ENCODE peak calls at places on chromosome 2, in ten cellular contexts. I, Y, X, G, A, Z, U, D, W and E are unnamed samples.

GRCh38 chr2:23900133-23900926 is 26.6 kb downstream of the ATAD2B start:
- DNase-seq in I (peak; percentile 53), Y (no peak), X (no peak), G (no peak), A (no peak), Z (no peak), U (no peak), D (peak; percentile 8), W (no peak), E (peak; percentile 69)

GRCh38 chr2:26890341-26891000 is 42.5 kb downstream of the DPYSL5 start:
- DNase-seq in I (no peak), Y (no peak), X (no peak), G (no peak), A (no peak), Z (no peak), U (no peak), D (no peak), W (no peak), E (no peak)

GRCh38 chr2:195498176-195498575 is 158.8 kb upstream of the SLC39A10 start:
- DNase-seq in I (peak; percentile 37), Y (peak; percentile 45), X (peak; percentile 29), G (peak; percentile 82), A (no peak), Z (peak; percentile 11), U (peak; percentile 50), D (peak; percentile 20), W (peak; percentile 39), E (peak; percentile 30)

GRCh38 chr2:128277961-128278681 is 40.5 kb downstream of the HS6ST1 start:
- DNase-seq in I (no peak), Y (no peak), X (no peak), G (no peak), A (peak; percentile 8), Z (no peak), U (no peak), D (no peak), W (no peak), E (no peak)

GRCh38 chr2:167732251-167732788 is 515.1 kb downstream of the STK39 start:
- DNase-seq in I (no peak), Y (no peak), X (no peak), G (no peak), A (no peak), Z (no peak), U (no peak), D (no peak), W (no peak), E (no peak)

GRCh38 chr2:74567862-74568261 is 13.3 kb downstream of the DOK1 start:
- DNase-seq in I (peak; percentile 85), Y (no peak), X (no peak), G (no peak), A (no peak), Z (peak; percentile 73), U (no peak), D (no peak), W (no peak), E (peak; percentile 88)

GRCh38 chr2:95004702-95005101 is 20.8 kb upstream of the MAL start:
- DNase-seq in I (peak; percentile 24), Y (no peak), X (no peak), G (no peak), A (no peak), Z (no peak), U (no peak), D (no peak), W (no peak), E (no peak)

GRCh38 chr2:25310965-25311865 is 30.5 kb downstream of the DNMT3A start:
- DNase-seq in I (peak; percentile 14), Y (no peak), X (no peak), G (no peak), A (no peak), Z (no peak), U (no peak), D (peak; percentile 61), W (no peak), E (no peak)

GRCh38 chr2:26000561-26001211 is 18.4 kb upstream of the KIF3C start:
- DNase-seq in I (peak; percentile 57), Y (no peak), X (no peak), G (no peak), A (no peak), Z (peak; percentile 54), U (no peak), D (no peak), W (no peak), E (no peak)

GRCh38 chr2:109355192-109355843 is 226.3 kb downstream of the SH3RF3 start:
- DNase-seq in I (no peak), Y (no peak), X (no peak), G (no peak), A (no peak), Z (no peak), U (no peak), D (no peak), W (no peak), E (no peak)

GRCh38 chr2:33015421-33016142 is 68.8 kb downstream of the LTBP1 start:
- DNase-seq in I (peak; percentile 71), Y (no peak), X (no peak), G (no peak), A (no peak), Z (peak; percentile 64), U (no peak), D (no peak), W (no peak), E (peak; percentile 82)

GRCh38 chr2:10326151-10326616 is 23.5 kb downstream of the HPCAL1 start:
- DNase-seq in I (no peak), Y (no peak), X (no peak), G (no peak), A (no peak), Z (no peak), U (no peak), D (no peak), W (no peak), E (no peak)

GRCh38 chr2:88903744-88904353 is 212.4 kb downstream of the RPIA start:
- DNase-seq in I (peak; percentile 34), Y (no peak), X (no peak), G (no peak), A (no peak), Z (peak; percentile 54), U (no peak), D (peak; percentile 43), W (no peak), E (peak; percentile 13)

GRCh38 chr2:219207884-219208740 is 1.5 kb downstream of the ZFAND2B start:
- DNase-seq in I (peak; percentile 61), Y (no peak), X (no peak), G (peak; percentile 37), A (peak; percentile 47), Z (no peak), U (no peak), D (no peak), W (no peak), E (peak; percentile 59)

GRCh38 chr2:216501854-216502253 is 3.2 kb downstream of the RPL37A start:
- DNase-seq in I (no peak), Y (no peak), X (no peak), G (no peak), A (no peak), Z (no peak), U (no peak), D (no peak), W (no peak), E (no peak)

GRCh38 chr2:100281521-100282438 is 40.5 kb downstream of the LONRF2 start:
- DNase-seq in I (peak; percentile 25), Y (no peak), X (no peak), G (no peak), A (peak; percentile 77), Z (no peak), U (no peak), D (peak; percentile 80), W (no peak), E (no peak)

GRCh38 chr2:226063704-226064390 is 664.3 kb downstream of the NYAP2 start:
- DNase-seq in I (peak; percentile 80), Y (no peak), X (no peak), G (no peak), A (no peak), Z (no peak), U (no peak), D (no peak), W (no peak), E (peak; percentile 69)

GRCh38 chr2:68352651-68353386 is 12.3 kb upstream of the PLEK start:
- DNase-seq in I (no peak), Y (no peak), X (no peak), G (no peak), A (no peak), Z (no peak), U (no peak), D (no peak), W (no peak), E (no peak)

GRCh38 chr2:190517468-190517867 is 17.1 kb downstream of the NEMP2 start:
- DNase-seq in I (no peak), Y (no peak), X (no peak), G (no peak), A (no peak), Z (no peak), U (no peak), D (no peak), W (no peak), E (no peak)